ENCODE peak calls at places on chromosomes 2 and 18, in four cellular contexts. Z, E, N and U are unnamed samples.

GRCh38 chr2:12607971-12608370 is 108.8 kb upstream of the TRIB2 start:
- DNase-seq in Z (peak; percentile 53), E (no peak), N (no peak), U (peak; percentile 62)

GRCh38 chr18:79454034-79454735 is 58.5 kb downstream of the NFATC1 start:
- DNase-seq in Z (no peak), E (no peak), N (no peak), U (no peak)

GRCh38 chr2:75007819-75008218 is 49.4 kb downstream of the POLE4 start:
- DNase-seq in Z (no peak), E (no peak), N (peak; percentile 32), U (no peak)

GRCh38 chr2:206068207-206068606 is 17.8 kb downstream of the INO80D start:
- DNase-seq in Z (no peak), E (no peak), N (no peak), U (no peak)

GRCh38 chr2:128788636-128789220 is 470.1 kb upstream of the HS6ST1 start:
- DNase-seq in Z (no peak), E (no peak), N (no peak), U (no peak)

GRCh38 chr2:142100139-142100873 is 30.5 kb downstream of the LRP1B start:
- DNase-seq in Z (no peak), E (no peak), N (no peak), U (peak; percentile 31)

GRCh38 chr2:134253117-134253704 is 661 bp upstream of the MGAT5 start:
- DNase-seq in Z (no peak), E (no peak), N (no peak), U (no peak)

GRCh38 chr2:182208421-182208820 is 218.4 kb downstream of the PDE1A start:
- DNase-seq in Z (no peak), E (no peak), N (no peak), U (no peak)

GRCh38 chr18:39806519-39806918 is 2148.5 kb upstream of the PIK3C3 start:
- DNase-seq in Z (no peak), E (no peak), N (peak; percentile 49), U (peak; percentile 56)

GRCh38 chr2:67899187-67899586 is 163.6 kb downstream of the C1D start:
- DNase-seq in Z (no peak), E (no peak), N (no peak), U (no peak)

GRCh38 chr2:40415391-40415790 is 36.5 kb downstream of the SLC8A1 start:
- DNase-seq in Z (no peak), E (no peak), N (no peak), U (no peak)

GRCh38 chr2:40416486-40416885 is 35.4 kb downstream of the SLC8A1 start:
- DNase-seq in Z (peak; percentile 79), E (no peak), N (no peak), U (no peak)

GRCh38 chr2:40418614-40419013 is 33.3 kb downstream of the SLC8A1 start:
- DNase-seq in Z (no peak), E (no peak), N (no peak), U (no peak)

GRCh38 chr2:40421643-40422297 is 30.1 kb downstream of the SLC8A1 start:
- DNase-seq in Z (no peak), E (no peak), N (no peak), U (no peak)

GRCh38 chr2:40420478-40420877 is 31.4 kb downstream of the SLC8A1 start:
- DNase-seq in Z (no peak), E (no peak), N (no peak), U (no peak)
- H3K27ac ChIP-seq in Z (no peak overlapping the region), E (no peak overlapping the region), N (no peak overlapping the region), U (no peak overlapping the region)

GRCh38 chr2:120979398-120979797 is 243.7 kb downstream of the GLI2 start:
- DNase-seq in Z (no peak), E (no peak), N (no peak), U (no peak)

GRCh38 chr2:120979921-120980320 is 244.3 kb downstream of the GLI2 start:
- DNase-seq in Z (no peak), E (no peak), N (no peak), U (peak; percentile 63)

GRCh38 chr2:120977582-120978358 is 242.1 kb downstream of the GLI2 start:
- DNase-seq in Z (no peak), E (no peak), N (no peak), U (no peak)

GRCh38 chr2:120976501-120977307 is 241.0 kb downstream of the GLI2 start:
- DNase-seq in Z (no peak), E (no peak), N (no peak), U (no peak)

GRCh38 chr2:120978359-120979050 is 242.8 kb downstream of the GLI2 start:
- DNase-seq in Z (peak; percentile 64), E (no peak), N (no peak), U (peak; percentile 32)
- H3K27me3 ChIP-seq in Z (peaks cover 25% of the 10 kb centered on the region), E (peaks cover 63% of the 10 kb centered on the region), N (no peaks in the 10 kb centered on the region), U (peaks cover 5% of the 10 kb centered on the region)

GRCh38 chr2:99819766-99820165 is 322.6 kb downstream of the AFF3 start:
- DNase-seq in Z (no peak), E (no peak), N (no peak), U (no peak)
- TF ChIP-seq CTCF in Z (no peak), E (no peak), N (peak; percentile 25), U (peak; percentile 14)

GRCh38 chr2:46042711-46043110 is 254.5 kb upstream of the EPAS1 start:
- DNase-seq in Z (no peak), E (no peak), N (no peak), U (no peak)
- H3K27ac ChIP-seq in Z (no peak overlapping the region), E (no peak overlapping the region), N (no peak overlapping the region), U (no peak overlapping the region)

DNA sequence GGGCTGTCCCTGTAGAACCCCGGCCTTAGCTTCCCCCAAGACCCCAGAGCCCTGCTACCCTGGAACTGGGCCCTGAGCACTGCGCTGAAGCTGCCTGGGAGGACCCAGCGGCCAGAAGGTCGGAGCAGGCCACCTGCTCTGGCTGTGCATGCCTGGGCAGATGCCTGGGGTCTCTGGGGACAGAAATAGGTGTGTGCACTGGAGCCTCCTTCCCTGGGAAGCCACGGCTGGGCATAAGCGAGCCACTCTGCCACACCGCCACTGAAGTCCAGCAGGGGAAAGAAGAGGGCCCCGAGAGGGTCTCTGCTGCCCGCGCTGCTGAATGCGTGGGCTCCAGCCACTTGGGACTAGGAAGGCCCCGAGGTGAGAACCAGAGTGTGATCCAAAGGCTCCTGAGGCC is 6.7 kb downstream of the GBX2 start:
- DNase-seq in Z (no peak), E (no peak), N (no peak), U (no peak)
- H3K27me3 ChIP-seq in Z (no peaks in the 10 kb centered on the region), E (peaks cover 31% of the 10 kb centered on the region), N (peaks cover 43% of the 10 kb centered on the region), U (peaks cover 82% of the 10 kb centered on the region)

GRCh38 chr2:157178865-157179264 is 78.6 kb upstream of the GALNT5 start:
- DNase-seq in Z (no peak), E (peak; percentile 37), N (no peak), U (no peak)
- TF ChIP-seq CTCF in Z (no peak), E (peak; percentile 11), N (peak; percentile 35), U (peak; percentile 29)

GRCh38 chr2:20626698-20627471 is 24.0 kb downstream of the HS1BP3 start:
- DNase-seq in Z (no peak), E (no peak), N (no peak), U (no peak)
- H3K27ac ChIP-seq in Z (no peak overlapping the region), E (no peak overlapping the region), N (no peak overlapping the region), U (no peak overlapping the region)